ENCODE peak calls at places on chromosomes 4 and X, in five cellular contexts. E is SK-N-SH, B is breast epithelium, O is cardiac muscle cell, C is heart left ventricle. D is an unnamed sample.

GRCh38 chr4:72909461-72909860 is 160.1 kb downstream of the COX18 start:
- DNase-seq in E (peak; percentile 4), B (no peak), O (peak; percentile 22), C (no peak), D (no peak)

GRCh38 chrX:103347682-103348397 is 8.5 kb upstream of the TCEAL9 start:
- DNase-seq in E (no peak), B (no peak), O (peak; percentile 27), C (no peak), D (no peak)

GRCh38 chrX:45230410-45230809 is 29.7 kb upstream of the DIPK2B start:
- DNase-seq in E (no peak), B (no peak), O (no peak), C (no peak), D (no peak)

GRCh38 chrX:120769576-120770341 is 105.9 kb downstream of the CT47B1 start:
- DNase-seq in E (peak; percentile 19), B (no peak), O (peak; percentile 77), C (no peak), D (peak; percentile 38)

GRCh38 chrX:57177070-57177469 is 39.9 kb upstream of the SPIN2A start:
- DNase-seq in E (no peak), B (no peak), O (no peak), C (no peak), D (peak; percentile 34)

GRCh38 chr4:176534566-176534965 is 214.8 kb downstream of the SPCS3 start:
- DNase-seq in E (no peak), B (no peak), O (peak; percentile 58), C (no peak), D (no peak)

GRCh38 chr4:159103406-159104131 is 690 bp downstream of the RAPGEF2 start:
- DNase-seq in E (peak; percentile 82), B (no peak), O (peak; percentile 49), C (peak; percentile 70), D (peak; percentile 54)

GRCh38 chrX:83260288-83260687 is 247.8 kb upstream of the POU3F4 start:
- DNase-seq in E (no peak), B (no peak), O (no peak), C (no peak), D (no peak)

GRCh38 chrX:74419861-74420193 is 1.5 kb upstream of the SLC16A2 start:
- DNase-seq in E (no peak), B (no peak), O (no peak), C (no peak), D (no peak)

GRCh38 chr4:95798003-95798402 is 41.9 kb upstream of the PDHA2 start:
- DNase-seq in E (peak; percentile 8), B (no peak), O (no peak), C (no peak), D (no peak)

GRCh38 chrX:20432746-20433374 is 166.2 kb upstream of the RPS6KA3 start:
- DNase-seq in E (no peak), B (no peak), O (no peak), C (no peak), D (no peak)

GRCh38 chr4:152278505-152279301 is 257.2 kb downstream of the FBXW7 start:
- DNase-seq in E (no peak), B (no peak), O (no peak), C (no peak), D (peak; percentile 73)

GRCh38 chrX:118773782-118774181 is 46.4 kb downstream of the IL13RA1 start:
- DNase-seq in E (no peak), B (no peak), O (no peak), C (no peak), D (no peak)

GRCh38 chr4:4430492-4431195 is 43.7 kb downstream of the NSG1 start:
- DNase-seq in E (peak; percentile 77), B (no peak), O (peak; percentile 75), C (no peak), D (peak; percentile 81)

GRCh38 chr4:6776920-6777635 is 5.4 kb upstream of the KIAA0232 start:
- DNase-seq in E (no peak), B (no peak), O (no peak), C (no peak), D (no peak)
- H3K4me3 ChIP-seq in E (no peak overlapping the region), B (no peak overlapping the region), O (no peak overlapping the region), C (no peak overlapping the region), D (no peak overlapping the region)

DNA sequence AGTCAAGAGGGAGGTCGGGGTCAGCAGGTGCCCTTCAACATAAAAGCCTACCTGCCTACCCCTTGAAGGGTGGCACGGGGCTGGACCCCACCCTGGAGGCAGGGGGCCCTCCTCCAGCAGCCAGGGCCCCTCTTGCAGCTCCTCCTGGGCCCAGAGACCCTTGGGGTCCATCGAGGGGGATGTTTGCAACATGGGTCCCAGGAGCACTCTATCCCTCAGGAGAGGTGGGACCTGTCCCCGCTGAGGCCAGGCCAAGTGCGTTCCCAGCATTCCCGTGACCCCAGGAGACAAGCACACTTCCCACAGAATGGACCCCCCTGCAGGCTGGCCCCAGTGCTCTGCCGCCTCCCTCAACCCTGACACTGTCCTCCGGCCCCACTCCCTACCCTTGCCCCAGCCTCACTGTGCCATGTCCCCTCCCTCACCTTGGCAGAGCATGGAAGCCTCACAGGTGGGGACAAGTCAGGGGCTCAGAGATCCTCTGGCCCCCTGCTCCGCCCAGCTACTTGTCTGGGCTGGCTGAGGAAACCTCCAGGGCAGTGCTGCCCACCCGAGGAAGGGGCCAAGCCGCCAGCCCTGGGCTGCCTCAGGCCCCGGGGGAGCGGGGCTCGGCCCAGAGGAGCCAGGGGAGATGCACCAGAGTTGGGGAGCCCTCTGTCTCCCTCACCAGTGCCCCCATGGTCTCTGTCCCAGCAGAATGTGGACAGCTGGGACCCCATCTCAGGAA is 2.2 kb downstream of the MXD4 start:
- DNase-seq in E (no peak), B (peak; percentile 43), O (no peak), C (peak; percentile 6), D (no peak)
- H3K4me1 ChIP-seq in E (peaks cover 72% of the 10 kb centered on the region), B (peaks cover 29% of the 10 kb centered on the region), O (no peaks in the 10 kb centered on the region), C (peaks cover 70% of the 10 kb centered on the region), D (no peaks in the 10 kb centered on the region)

DNA sequence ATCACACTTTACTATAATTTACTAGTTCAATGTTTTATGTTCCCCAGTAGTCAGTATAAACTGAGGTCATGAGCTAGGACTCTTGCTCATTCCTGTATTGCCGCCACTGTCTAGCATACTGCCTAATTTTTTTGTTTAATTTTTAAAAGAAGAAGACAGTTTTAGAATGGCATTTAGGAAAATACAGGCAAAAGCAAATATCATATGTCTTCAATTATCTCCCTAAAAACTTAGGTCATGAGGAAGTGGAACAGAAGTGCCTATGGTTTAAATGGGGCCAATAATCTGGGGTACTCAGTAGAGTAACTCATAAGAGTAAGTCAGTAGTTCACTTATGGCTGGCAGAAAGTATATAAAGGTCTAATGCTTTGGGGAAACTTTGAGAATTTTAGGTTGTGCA is 390.3 kb downstream of the PDGFC start:
- DNase-seq in E (no peak), B (no peak), O (no peak), C (no peak), D (no peak)
- H3K4me3 ChIP-seq in E (peak overlapping the region; percentile 45), B (no peak overlapping the region), O (no peak overlapping the region), C (no peak overlapping the region), D (no peak overlapping the region)

GRCh38 chrX:112380541-112381278 is 298.1 kb upstream of the TRPC5 start:
- DNase-seq in E (no peak), B (no peak), O (no peak), C (no peak), D (no peak)
- H3K4me1 ChIP-seq in E (no peaks in the 10 kb centered on the region), B (no peaks in the 10 kb centered on the region), O (no peaks in the 10 kb centered on the region), C (no peaks in the 10 kb centered on the region), D (no peaks in the 10 kb centered on the region)

DNA sequence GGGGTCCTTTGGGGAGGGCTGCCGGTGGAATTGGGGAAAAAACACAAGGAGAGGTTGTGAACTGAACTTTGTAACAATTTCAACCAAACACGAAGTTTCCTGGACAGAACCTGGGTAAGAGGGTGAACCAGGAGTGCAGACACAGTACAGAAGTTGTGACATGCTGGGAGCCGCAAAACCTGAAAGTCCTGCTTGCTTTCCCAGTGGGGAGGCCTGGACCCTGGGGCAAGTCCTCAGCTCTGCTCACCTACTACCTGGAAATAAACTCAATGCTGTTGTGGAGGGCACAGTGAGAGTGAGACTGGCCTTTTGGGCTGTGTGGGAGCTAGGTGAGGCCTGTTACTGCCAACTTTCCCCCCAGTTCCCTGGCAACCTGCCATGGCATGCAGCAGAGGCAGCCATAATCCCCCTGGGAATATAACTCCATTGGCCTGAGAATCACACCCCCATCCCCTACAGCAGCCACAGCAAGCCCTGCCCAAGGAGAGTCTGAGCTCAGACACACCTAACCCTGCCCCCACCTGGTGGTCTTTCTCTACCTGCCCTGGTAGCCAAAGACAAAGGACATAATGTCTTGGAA is 162.8 kb downstream of the THOC2 start:
- DNase-seq in E (no peak), B (peak; percentile 56), O (no peak), C (no peak), D (no peak)
- H3K4me3 ChIP-seq in E (no peak overlapping the region), B (no peak overlapping the region), O (no peak overlapping the region), C (no peak overlapping the region), D (no peak overlapping the region)

GRCh38 chr4:67785528-67785927 is 31.3 kb upstream of the GNRHR start:
- DNase-seq in E (no peak), B (no peak), O (no peak), C (no peak), D (no peak)

DNA sequence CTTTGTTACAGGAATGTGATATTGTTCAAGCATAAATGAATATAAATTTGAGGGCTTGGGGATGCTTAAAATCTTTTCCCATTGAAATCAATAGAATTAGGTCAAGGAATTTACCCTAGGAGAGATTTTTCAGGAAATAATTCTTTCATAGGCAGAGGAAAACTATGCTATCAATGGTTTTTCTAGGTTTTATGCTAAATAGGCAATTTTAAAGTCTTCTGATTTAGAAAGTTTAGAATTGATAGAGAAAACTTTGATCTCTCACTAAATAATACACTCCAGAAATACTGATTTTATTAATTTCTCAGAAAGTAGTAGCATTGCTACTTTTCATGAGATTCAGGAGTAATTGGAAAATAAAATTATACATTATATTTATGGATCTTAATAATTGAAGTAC is 36.5 kb upstream of the GNRHR start:
- DNase-seq in E (no peak), B (no peak), O (no peak), C (no peak), D (no peak)
- H3K4me1 ChIP-seq in E (no peaks in the 10 kb centered on the region), B (no peaks in the 10 kb centered on the region), O (no peaks in the 10 kb centered on the region), C (no peaks in the 10 kb centered on the region), D (no peaks in the 10 kb centered on the region)